ENCODE peak calls at places on chromosome 20, in six cellular contexts. C is neural progenitor cell, U is GM23248, G is HCT116, O is SK-N-SH, K is MM.1S. S is an unnamed sample.

GRCh38 chr20:58078741-58079522 is 149.5 kb downstream of the ANKRD60 start:
- DNase-seq in C (no peak), U (peak; percentile 80), G (no peak), O (no peak), K (no peak), S (peak; percentile 93)

GRCh38 chr20:8527998-8528397 is 395.9 kb downstream of the PLCB1 start:
- DNase-seq in C (no peak), U (peak; percentile 75), G (no peak), O (no peak), K (peak; percentile 22), S (peak; percentile 44)

GRCh38 chr20:52457826-52458225 is 266.2 kb upstream of the ZFP64 start:
- DNase-seq in C (no peak), U (peak; percentile 58), G (no peak), O (no peak), K (no peak), S (peak; percentile 46)

GRCh38 chr20:50491168-50491567 is 19.0 kb upstream of the PTPN1 start:
- DNase-seq in C (no peak), U (no peak), G (no peak), O (no peak), K (no peak), S (no peak)

GRCh38 chr20:57787151-57787968 is 77.5 kb upstream of the PMEPA1 start:
- DNase-seq in C (no peak), U (no peak), G (no peak), O (no peak), K (no peak), S (no peak)

GRCh38 chr20:58716476-58717277 is 24.1 kb downstream of the NPEPL1 start:
- DNase-seq in C (peak; percentile 70), U (no peak), G (no peak), O (peak; percentile 56), K (no peak), S (no peak)

GRCh38 chr20:40192083-40192482 is 497.0 kb downstream of the MAFB start:
- DNase-seq in C (no peak), U (peak; percentile 44), G (no peak), O (no peak), K (no peak), S (no peak)

GRCh38 chr20:10680571-10680970 is 6.8 kb upstream of the JAG1 start:
- DNase-seq in C (no peak), U (no peak), G (no peak), O (no peak), K (no peak), S (no peak)

GRCh38 chr20:34773726-34774125 is 51.7 kb downstream of the NCOA6 start:
- DNase-seq in C (no peak), U (no peak), G (no peak), O (no peak), K (no peak), S (no peak)

GRCh38 chr20:7790189-7790588 is 150.1 kb downstream of the HAO1 start:
- DNase-seq in C (no peak), U (peak; percentile 69), G (no peak), O (no peak), K (no peak), S (peak; percentile 90)

GRCh38 chr20:10249822-10250221 is 31.2 kb downstream of the SNAP25 start:
- DNase-seq in C (no peak), U (no peak), G (no peak), O (no peak), K (no peak), S (peak; percentile 13)

GRCh38 chr20:58511364-58511763 is 3.8 kb downstream of the APCDD1L start:
- DNase-seq in C (no peak), U (peak; percentile 76), G (no peak), O (peak; percentile 48), K (no peak), S (no peak)

GRCh38 chr20:38195521-38195920 is 30.5 kb upstream of the TGM2 start:
- DNase-seq in C (no peak), U (no peak), G (no peak), O (no peak), K (no peak), S (no peak)

GRCh38 chr20:14332796-14333345 is 4.5 kb downstream of the FLRT3 start:
- DNase-seq in C (peak; percentile 41), U (no peak), G (no peak), O (no peak), K (no peak), S (no peak)

GRCh38 chr20:709864-710761 is 34.5 kb upstream of the SCRT2 start:
- DNase-seq in C (peak; percentile 73), U (no peak), G (no peak), O (peak; percentile 93), K (no peak), S (no peak)

GRCh38 chr20:38246357-38247165 is 14.0 kb downstream of the KIAA1755 start:
- DNase-seq in C (no peak), U (no peak), G (no peak), O (no peak), K (no peak), S (no peak)

GRCh38 chr20:62326959-62327725 is 24.3 kb downstream of the ADRM1 start:
- DNase-seq in C (no peak), U (no peak), G (no peak), O (no peak), K (no peak), S (no peak)

GRCh38 chr20:24995741-24996448 is 3.3 kb upstream of the APMAP start:
- DNase-seq in C (peak; percentile 10), U (peak; percentile 43), G (no peak), O (no peak), K (no peak), S (peak; percentile 45)

GRCh38 chr20:25273046-25273445 is 25.2 kb downstream of the PYGB start:
- DNase-seq in C (no peak), U (no peak), G (no peak), O (no peak), K (no peak), S (no peak)

GRCh38 chr20:49045440-49046086 is 549 bp upstream of the CSE1L start:
- DNase-seq in C (no peak), U (peak; percentile 16), G (no peak), O (peak; percentile 25), K (no peak), S (no peak)

GRCh38 chr20:53736757-53737403 is 143.2 kb upstream of the ZNF217 start:
- DNase-seq in C (no peak), U (peak; percentile 76), G (no peak), O (no peak), K (peak; percentile 52), S (peak; percentile 49)

GRCh38 chr20:35884541-35884865 is 69.8 kb downstream of the SCAND1 start:
- DNase-seq in C (no peak), U (no peak), G (no peak), O (no peak), K (no peak), S (no peak)

GRCh38 chr20:58073945-58074920 is 154.2 kb downstream of the ANKRD60 start:
- DNase-seq in C (no peak), U (peak; percentile 92), G (no peak), O (no peak), K (no peak), S (peak; percentile 23)

GRCh38 chr20:37823276-37823980 is 79.5 kb upstream of the VSTM2L start:
- DNase-seq in C (peak; percentile 20), U (peak; percentile 55), G (no peak), O (no peak), K (no peak), S (no peak)

GRCh38 chr20:496126-496696 is 33.9 kb upstream of the TBC1D20 start:
- DNase-seq in C (no peak), U (peak; percentile 55), G (no peak), O (no peak), K (no peak), S (peak; percentile 16)

GRCh38 chr20:58790440-58790839 is 60.3 kb downstream of the GNAS-AS1 start:
- DNase-seq in C (no peak), U (no peak), G (no peak), O (no peak), K (no peak), S (peak; percentile 62)

GRCh38 chr20:25984933-25985332 is 288.3 kb upstream of the ZNF337 start:
- DNase-seq in C (no peak), U (peak; percentile 69), G (no peak), O (no peak), K (no peak), S (no peak)

GRCh38 chr20:40683221-40683893 is 5.7 kb downstream of the MAFB start:
- DNase-seq in C (peak; percentile 67), U (peak; percentile 94), G (no peak), O (no peak), K (no peak), S (no peak)

GRCh38 chr20:1209447-1210387 is 6.5 kb downstream of the C20orf202 start:
- DNase-seq in C (no peak), U (peak; percentile 45), G (peak; percentile 21), O (no peak), K (no peak), S (peak; percentile 43)

GRCh38 chr20:63059684-63060056 is 52.9 kb upstream of the BHLHE23 start:
- DNase-seq in C (no peak), U (no peak), G (no peak), O (no peak), K (no peak), S (no peak)

GRCh38 chr20:31674895-31675827 is 37.4 kb downstream of the COX4I2 start:
- DNase-seq in C (no peak), U (peak; percentile 75), G (no peak), O (peak; percentile 46), K (peak; percentile 60), S (peak; percentile 86)

DNA sequence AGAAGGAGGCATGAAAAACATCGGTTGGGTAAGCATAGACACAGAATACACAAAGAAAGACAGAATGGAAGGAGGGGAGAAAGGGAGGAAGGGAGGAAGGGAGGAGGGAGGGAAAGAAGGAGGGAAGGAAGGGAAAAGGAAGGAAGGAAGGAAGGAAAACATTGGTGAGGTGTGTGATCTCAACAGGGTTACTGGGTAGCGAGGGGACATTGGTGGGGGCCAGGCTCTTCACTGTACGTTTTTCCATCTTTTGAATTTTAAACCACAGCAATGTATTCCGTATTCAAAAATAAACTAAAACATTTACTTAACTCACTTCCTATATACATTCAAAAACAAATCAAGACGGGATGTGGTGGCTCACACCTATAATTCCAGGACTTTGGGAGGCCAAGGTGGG is 20.7 kb upstream of the BPIFA2 start:
- DNase-seq in C (no peak), U (no peak), G (no peak), O (no peak), K (no peak), S (no peak)
- TF ChIP-seq EZH2phosphoT487 in C (no peak), U (no peak), G (no peak), O (no peak), K (no peak), S (no peak)

DNA sequence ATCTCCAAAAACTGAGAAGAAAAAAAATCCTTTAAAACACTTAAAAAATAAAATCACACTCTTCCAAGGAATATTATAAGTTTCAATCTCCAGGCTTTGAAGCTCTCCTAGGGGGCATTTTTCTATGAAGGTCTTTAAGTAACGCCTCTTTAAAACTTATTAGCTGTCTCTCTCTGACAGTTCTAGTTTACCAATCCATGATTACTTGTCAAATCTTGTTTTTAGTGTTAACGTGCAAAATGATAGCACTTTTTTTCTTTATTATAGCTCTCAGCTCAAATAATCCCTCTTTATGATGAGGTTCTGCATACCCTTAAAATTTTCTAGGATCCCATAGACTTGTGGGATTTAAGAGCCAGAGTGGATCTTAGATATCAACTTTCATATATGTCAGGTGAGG is 369.0 kb downstream of the DOK5 start:
- DNase-seq in C (no peak), U (no peak), G (no peak), O (no peak), K (no peak), S (no peak)
- H3K4me2 ChIP-seq in C (no peak overlapping the region), U (no peak overlapping the region), G (no peak overlapping the region), O (no peak overlapping the region), K (no peak overlapping the region), S (no peak overlapping the region)

GRCh38 chr20:46928580-46929132 is 34.0 kb downstream of the EYA2 start:
- DNase-seq in C (peak; percentile 23), U (peak; percentile 75), G (no peak), O (no peak), K (no peak), S (no peak)
- H3K9ac ChIP-seq in C (no peak overlapping the region), U (peak overlapping the region; percentile 33), G (no peak overlapping the region), O (no peak overlapping the region), K (no peak overlapping the region), S (no peak overlapping the region)

GRCh38 chr20:5608448-5609161 is 141.6 kb upstream of the SHLD1 start:
- DNase-seq in C (no peak), U (peak; percentile 73), G (no peak), O (no peak), K (no peak), S (peak; percentile 63)
- TF ChIP-seq EZH2phosphoT487 in C (no peak), U (no peak), G (no peak), O (no peak), K (no peak), S (no peak)

S was measured in PC-3.